ENCODE peak calls at places on chromosomes 4 and X, in nine cellular contexts. G is AG09319, V is cardiac muscle cell, Z is glutamatergic neuron, R is AG09309, W is fibroblast of pulmonary artery, E is RWPE1, P is ascending aorta, I is left ventricle myocardium inferior. O is an unnamed sample.

GRCh38 chr4:174592985-174593335 is 70.7 kb upstream of the HPGD start:
- DNase-seq in G (no peak), E (peak), V (peak), W (peak), R (peak), I (no peak), Z (no peak), P (no peak), O (peak)

GRCh38 chrX:17878028-17878670 is 17.1 kb upstream of the RAI2 start:
- DNase-seq in Z (no peak), W (no peak), P (no peak), I (no peak), E (no peak), G (no peak), R (no peak), V (no peak), O (no peak)

GRCh38 chr4:71832049-71832448 is 48.2 kb upstream of the GC start:
- DNase-seq in W (no peak), I (no peak), V (no peak), G (no peak), Z (no peak), R (no peak), E (no peak), P (no peak), O (no peak)

GRCh38 chrX:149392896-149393295 is 112.2 kb downstream of the IDS start:
- DNase-seq in W (no peak), Z (no peak), V (no peak), E (no peak), G (no peak), P (no peak), R (no peak), I (no peak), O (peak)

GRCh38 chr4:135694066-135694465 is 1492.5 kb upstream of the PABPC4L start:
- DNase-seq in W (no peak), R (no peak), Z (no peak), I (no peak), G (no peak), P (no peak), V (no peak), E (no peak), O (no peak)

GRCh38 chrX:69277961-69278795 is 112.9 kb upstream of the PJA1 start:
- DNase-seq in V (no peak), W (no peak), E (no peak), Z (no peak), I (no peak), G (no peak), R (no peak), P (no peak), O (no peak)

GRCh38 chr4:54659213-54660144 is 1.7 kb downstream of the KIT start:
- DNase-seq in R (no peak), I (no peak), Z (no peak), P (no peak), W (peak), V (peak), G (no peak), E (peak), O (peak)

GRCh38 chr4:91830681-91831395 is 472.9 kb upstream of the GRID2 start:
- DNase-seq in E (no peak), I (no peak), W (no peak), V (no peak), G (no peak), R (no peak), Z (no peak), P (no peak), O (no peak)

GRCh38 chr4:111883557-111883999 is 261.7 kb upstream of the FAM241A start:
- DNase-seq in I (no peak), Z (no peak), V (no peak), P (no peak), R (no peak), W (no peak), E (no peak), G (no peak), O (no peak)

GRCh38 chr4:41124916-41125548 is 89.3 kb downstream of the APBB2 start:
- DNase-seq in G (no peak), V (no peak), E (peak), Z (no peak), P (no peak), I (no peak), R (no peak), W (no peak), O (peak)

GRCh38 chr4:20299515-20299914 is 47.8 kb downstream of the SLIT2 start:
- DNase-seq in G (no peak), R (no peak), Z (no peak), P (no peak), W (peak), E (no peak), V (peak), I (no peak), O (peak)

GRCh38 chr4:86898562-86898961 is 6.3 kb upstream of the C4orf36 start:
- DNase-seq in W (peak), Z (no peak), I (no peak), G (no peak), P (no peak), R (no peak), V (no peak), E (no peak), O (peak)

GRCh38 chr4:52868138-52868537 is 6.0 kb downstream of the RASL11B start:
- DNase-seq in P (no peak), I (peak), R (no peak), E (no peak), G (no peak), V (no peak), W (no peak), Z (peak), O (no peak)

GRCh38 chr4:80507077-80507476 is 171.5 kb downstream of the CFAP299 start:
- DNase-seq in Z (no peak), I (no peak), R (no peak), V (no peak), P (no peak), W (no peak), E (no peak), G (no peak), O (no peak)

GRCh38 chr4:114161809-114162208 is 182.4 kb upstream of the ARSJ start:
- DNase-seq in G (no peak), Z (no peak), E (no peak), P (no peak), V (no peak), R (no peak), I (no peak), W (no peak), O (peak)

GRCh38 chrX:48945517-48946348 is 11.7 kb downstream of the OTUD5 start:
- DNase-seq in I (peak), E (peak), R (no peak), P (no peak), G (no peak), Z (peak), V (peak), W (peak), O (peak)

GRCh38 chr4:113921089-113921842 is 58.2 kb downstream of the ARSJ start:
- DNase-seq in R (no peak), P (no peak), Z (no peak), G (no peak), W (peak), I (no peak), E (no peak), V (peak), O (no peak)

GRCh38 chr4:752196-752861 is 46.7 kb downstream of the PCGF3 start:
- DNase-seq in R (no peak), V (no peak), W (no peak), I (no peak), E (no peak), P (no peak), Z (no peak), G (no peak), O (no peak)

GRCh38 chrX:51148848-51149247 is 183.8 kb upstream of the NUDT10 start:
- DNase-seq in P (no peak), R (no peak), Z (no peak), I (no peak), V (peak), E (no peak), G (no peak), W (peak), O (peak)

GRCh38 chrX:38717871-38718270 is 83.4 kb upstream of the MID1IP1 start:
- DNase-seq in Z (no peak), V (peak), P (no peak), I (no peak), E (peak), W (peak), R (no peak), G (no peak), O (peak)

GRCh38 chr4:39569209-39569608 is 42.0 kb upstream of the UGDH start:
- DNase-seq in R (no peak), G (no peak), I (no peak), P (no peak), W (no peak), E (no peak), V (no peak), Z (no peak), O (no peak)
- TF ChIP-seq CTCF in R (no peak), G (no peak), I (no peak), P (no peak), W (no peak), E (no peak), V (no peak), Z (no peak), O (no peak)

GRCh38 chr4:98260047-98260578 is 1.1 kb upstream of the RAP1GDS1 start:
- DNase-seq in E (peak), P (no peak), V (no peak), R (no peak), I (peak), W (no peak), Z (peak), G (no peak), O (no peak)
- TF ChIP-seq CTCF in E (no peak), P (no peak), V (no peak), R (no peak), I (no peak), W (no peak), Z (no peak), G (no peak), O (no peak)

DNA sequence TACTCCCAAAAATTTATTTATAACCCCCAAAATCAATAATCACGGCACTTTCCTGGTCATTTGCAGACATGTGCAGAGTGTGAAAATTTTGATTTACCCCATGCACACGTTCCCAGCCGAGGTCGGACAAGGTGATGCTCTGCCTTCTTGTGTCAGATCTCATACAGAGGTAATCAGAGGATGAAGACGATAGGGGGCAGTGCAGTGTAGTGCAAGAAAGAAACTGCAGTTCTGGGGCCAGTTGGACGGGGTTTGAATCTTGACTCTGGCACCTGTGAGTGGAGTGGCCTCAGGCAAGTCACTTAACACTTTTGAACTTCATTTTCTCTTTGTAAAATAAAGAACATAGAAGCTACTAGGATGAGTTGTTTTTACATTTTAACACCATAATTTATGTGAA is 88.4 kb downstream of the FRMPD3 start:
- DNase-seq in I (no peak), R (no peak), W (peak), E (peak), V (peak), Z (no peak), P (no peak), G (no peak), O (peak)
- TF ChIP-seq CTCF in I (peak), R (peak), W (peak), E (no peak), V (peak), Z (peak), P (no peak), G (peak), O (peak)

GRCh38 chr4:82599336-82599735 is 37.5 kb upstream of the TMEM150C start:
- DNase-seq in W (no peak), I (no peak), Z (no peak), E (no peak), P (no peak), V (no peak), G (no peak), R (no peak), O (peak)
- TF ChIP-seq CTCF in W (no peak), I (no peak), Z (no peak), E (no peak), P (no peak), V (no peak), G (no peak), R (no peak), O (no peak)

GRCh38 chr4:108607426-108607825 is 12.9 kb upstream of the RPL34 start:
- DNase-seq in G (no peak), I (no peak), Z (no peak), E (no peak), V (no peak), W (no peak), P (no peak), R (no peak), O (no peak)

GRCh38 chr4:108611360-108611759 is 9.0 kb upstream of the RPL34 start:
- DNase-seq in G (no peak), V (peak), P (no peak), R (no peak), E (no peak), W (peak), Z (no peak), I (no peak), O (no peak)
- TF ChIP-seq CTCF in G (peak), V (peak), P (no peak), R (peak), E (no peak), W (peak), Z (no peak), I (peak), O (no peak)

GRCh38 chr4:126851391-126851790 is 781.4 kb upstream of the INTU start:
- DNase-seq in W (no peak), G (no peak), Z (no peak), I (no peak), E (no peak), V (peak), R (peak), P (no peak), O (no peak)
- TF ChIP-seq CTCF in W (no peak), G (no peak), Z (no peak), I (no peak), E (no peak), V (no peak), R (no peak), P (no peak), O (no peak)

DNA sequence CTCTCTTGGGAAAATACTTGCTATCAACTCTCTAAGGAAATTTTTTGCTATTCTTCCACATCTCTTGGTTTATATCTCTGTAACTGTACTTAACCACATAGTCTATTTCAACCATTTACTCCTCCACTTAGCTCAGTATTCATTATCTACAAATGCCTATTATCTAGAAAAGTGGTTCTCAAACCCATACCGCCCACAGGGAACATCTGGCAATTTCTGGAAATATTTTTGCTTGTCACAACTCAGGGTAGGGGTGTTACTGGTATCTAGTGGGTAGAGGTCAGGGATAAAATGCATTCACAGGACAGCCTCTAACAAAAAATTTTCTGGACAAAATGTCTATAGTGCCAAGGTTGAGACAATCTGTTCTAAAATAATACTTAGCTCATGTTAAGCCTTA is 14.4 kb downstream of the ATRX start:
- DNase-seq in P (no peak), W (no peak), R (no peak), Z (no peak), I (no peak), E (no peak), G (no peak), V (peak), O (no peak)
- TF ChIP-seq CTCF in P (no peak), W (no peak), R (no peak), Z (no peak), I (no peak), E (no peak), G (no peak), V (no peak), O (no peak)

DNA sequence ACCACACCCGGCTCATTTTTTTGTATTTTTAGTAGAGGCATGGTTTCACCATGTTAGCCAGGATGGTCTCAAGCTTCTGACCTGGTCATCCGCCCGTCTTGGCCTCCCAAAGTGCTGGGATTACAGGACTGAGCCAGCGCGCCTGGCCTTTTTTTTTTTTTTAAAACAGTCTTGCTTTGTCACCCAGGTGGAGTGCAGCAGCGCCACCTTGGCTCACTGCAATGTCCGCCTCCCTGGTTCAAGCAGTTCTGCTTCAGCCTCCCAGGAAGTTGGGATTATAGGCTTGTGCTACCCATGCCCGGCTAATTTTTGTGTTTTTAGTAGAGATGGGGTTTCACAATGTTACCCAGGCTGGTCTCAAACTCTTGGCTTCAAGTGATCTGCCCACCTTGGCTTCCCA is 28.9 kb downstream of the ZFX start:
- DNase-seq in V (no peak), G (no peak), I (no peak), Z (no peak), E (no peak), W (no peak), R (no peak), P (no peak), O (no peak)
- TF ChIP-seq CTCF in V (no peak), G (no peak), I (no peak), Z (no peak), E (no peak), W (no peak), R (no peak), P (no peak), O (no peak)

GRCh38 chr4:3257125-3257690 is 8.2 kb downstream of the MSANTD1 start:
- DNase-seq in Z (peak), V (no peak), R (no peak), I (no peak), G (no peak), P (no peak), E (peak), W (no peak), O (peak)

GRCh38 chr4:3253808-3254207 is 4.8 kb downstream of the MSANTD1 start:
- DNase-seq in I (peak), R (no peak), W (no peak), Z (peak), P (peak), E (no peak), G (no peak), V (no peak), O (no peak)

GRCh38 chr4:3256230-3257124 is 7.5 kb downstream of the MSANTD1 start:
- DNase-seq in R (no peak), Z (no peak), P (no peak), G (no peak), I (no peak), W (no peak), E (no peak), V (no peak), O (no peak)

GRCh38 chr4:3254302-3255131 is 5.6 kb downstream of the MSANTD1 start:
- DNase-seq in G (no peak), P (peak), W (no peak), Z (peak), R (no peak), V (no peak), E (no peak), I (peak), O (no peak)

GRCh38 chr4:3255611-3256186 is 6.7 kb downstream of the MSANTD1 start:
- DNase-seq in P (peak), V (no peak), R (no peak), G (no peak), E (no peak), W (no peak), I (peak), Z (no peak), O (no peak)
- TF ChIP-seq CTCF in P (no peak), V (no peak), R (no peak), G (no peak), E (no peak), W (no peak), I (no peak), Z (no peak), O (no peak)

O was measured in MCF 10A.